ENCODE peak calls at places on chromosomes 1 and 21, in four cellular contexts. A, S, J and T are unnamed samples.

GRCh38 chr1:154954541-154954940 is 1.4 kb downstream of the PBXIP1 start:
- DNase-seq in S (no peak), A (no peak), J (no peak), T (no peak)

GRCh38 chr1:198333744-198334143 is 176.9 kb downstream of the NEK7 start:
- DNase-seq in J (no peak), S (no peak), A (peak), T (no peak)

GRCh38 chr1:115729765-115730164 is 38.7 kb downstream of the CASQ2 start:
- DNase-seq in A (no peak), S (no peak), J (peak), T (no peak)

GRCh38 chr1:145884675-145885074 is 991 bp downstream of the ANKRD35 start:
- DNase-seq in S (no peak), A (peak), J (no peak), T (no peak)

GRCh38 chr1:177355575-177355974 is 184.8 kb downstream of the BRINP2 start:
- DNase-seq in S (no peak), J (no peak), A (peak), T (no peak)

GRCh38 chr1:116909511-116910378 is at the start of gene PTGFRN:
- DNase-seq in J (no peak), S (no peak), A (peak), T (no peak)

GRCh38 chr1:12345350-12346217 is 115.8 kb downstream of the VPS13D start:
- DNase-seq in S (no peak), A (no peak), J (no peak), T (no peak)

GRCh38 chr1:55262822-55263221 is 47.7 kb upstream of the USP24 start:
- DNase-seq in J (no peak), A (peak), S (peak), T (no peak)

GRCh38 chr1:203146042-203146369 is 18.5 kb downstream of the ADORA1 start:
- DNase-seq in A (no peak), J (no peak), S (no peak), T (no peak)

GRCh38 chr1:223033658-223034057 is 109.4 kb downstream of the TLR5 start:
- DNase-seq in S (no peak), A (peak), J (no peak), T (no peak)

GRCh38 chr1:198560093-198560638 is 19.7 kb upstream of the ATP6V1G3 start:
- DNase-seq in S (no peak), J (no peak), A (peak), T (no peak)

GRCh38 chr21:45203983-45204382 is 83.7 kb downstream of the POFUT2 start:
- DNase-seq in S (no peak), J (no peak), A (no peak), T (no peak)

GRCh38 chr1:167904641-167905040 is 9.3 kb downstream of the ADCY10 start:
- DNase-seq in S (no peak), J (no peak), A (peak), T (no peak)

GRCh38 chr1:172997941-172998361 is 52.8 kb downstream of the TNFSF18 start:
- DNase-seq in A (peak), S (no peak), J (no peak), T (no peak)

GRCh38 chr1:183331095-183331742 is 87.0 kb downstream of the NMNAT2 start:
- DNase-seq in A (no peak), S (no peak), J (no peak), T (no peak)

GRCh38 chr1:117120774-117121588 is 568 bp downstream of the TRIM45 start:
- DNase-seq in A (peak), J (no peak), S (no peak), T (peak)

GRCh38 chr1:3472906-3473305 is 18.4 kb downstream of the ARHGEF16 start:
- DNase-seq in J (no peak), S (no peak), A (no peak), T (no peak)

GRCh38 chr1:248857749-248858095 is 1.2 kb downstream of the ZNF692 start:
- DNase-seq in J (no peak), S (no peak), A (no peak), T (no peak)

GRCh38 chr1:227945891-227946623 is 1.7 kb downstream of the WNT9A start:
- DNase-seq in S (peak), A (peak), J (no peak), T (peak)

GRCh38 chr21:35617491-35617890 is 442.8 kb downstream of the SETD4 start:
- DNase-seq in A (no peak), S (no peak), J (no peak), T (no peak)

GRCh38 chr1:68143633-68144032 is 88.7 kb downstream of the WLS start:
- DNase-seq in J (no peak), A (no peak), S (no peak), T (no peak)

DNA sequence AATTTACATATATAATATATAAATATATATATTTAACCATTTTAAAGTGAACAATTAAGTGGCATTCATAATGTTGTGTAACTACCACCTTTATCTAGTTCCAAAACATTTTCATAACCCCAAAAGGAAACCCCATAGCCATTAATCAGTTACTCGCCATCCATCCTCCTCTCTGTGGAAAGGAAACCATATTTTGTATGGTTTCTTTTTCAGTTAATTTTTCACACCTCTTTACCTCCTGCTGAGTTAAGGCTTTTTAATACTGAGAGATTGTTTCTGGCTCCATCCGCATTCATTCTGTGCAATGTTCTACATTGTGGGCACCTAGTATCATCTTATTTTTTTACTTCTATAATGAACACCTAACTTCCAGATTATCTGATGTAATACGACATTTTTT is 512.1 kb downstream of the LMO4 start:
- DNase-seq in A (no peak), S (no peak), J (no peak), T (no peak)
- TF ChIP-seq CTCF in A (no peak), S (no peak), J (no peak), T (no peak)

GRCh38 chr1:230222678-230223077 is 155.6 kb downstream of the GALNT2 start:
- DNase-seq in S (no peak), A (no peak), J (no peak), T (no peak)
- TF ChIP-seq CTCF in S (no peak), A (peak), J (peak), T (no peak)

GRCh38 chr21:19326581-19327319 is 923.2 kb upstream of the TMPRSS15 start:
- DNase-seq in A (no peak), J (no peak), S (no peak), T (no peak)

GRCh38 chr21:19321688-19322087 is 918.1 kb upstream of the TMPRSS15 start:
- DNase-seq in S (no peak), A (no peak), J (no peak), T (no peak)

DNA sequence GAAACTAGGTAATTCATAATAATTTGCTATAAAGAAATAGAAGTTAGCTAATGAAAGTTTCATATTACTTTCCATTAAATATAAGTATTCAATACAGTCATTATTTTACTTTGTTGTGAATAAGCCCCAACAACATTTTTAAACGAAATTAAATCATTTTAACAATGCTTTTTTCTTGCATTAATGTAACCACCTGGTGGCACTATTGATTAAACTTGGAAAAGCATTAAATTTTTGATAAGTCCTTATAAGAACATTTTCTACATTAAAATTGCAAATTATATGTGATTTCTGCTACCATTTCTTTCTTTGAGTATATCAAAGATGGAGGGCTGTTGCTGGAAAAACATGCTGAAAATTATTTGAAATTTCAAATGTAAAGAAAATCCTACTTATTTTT is 918.8 kb upstream of the TMPRSS15 start:
- DNase-seq in S (no peak), J (no peak), A (no peak), T (no peak)
- TF ChIP-seq CTCF in S (peak), J (no peak), A (no peak), T (no peak)

GRCh38 chr1:64965239-64966157 is 851 bp downstream of the JAK1 start:
- DNase-seq in A (peak), J (no peak), S (no peak), T (peak)
- TF ChIP-seq CTCF in A (no peak), J (no peak), S (no peak), T (no peak)

GRCh38 chr1:178376008-178376407 is 120.8 kb downstream of the CLEC20A start:
- DNase-seq in J (no peak), S (no peak), A (no peak), T (no peak)

GRCh38 chr1:178374016-178374415 is 122.7 kb downstream of the CLEC20A start:
- DNase-seq in A (no peak), S (no peak), J (no peak), T (no peak)

GRCh38 chr1:178382372-178382771 is 114.4 kb downstream of the CLEC20A start:
- DNase-seq in A (peak), J (no peak), S (no peak), T (no peak)

GRCh38 chr1:178385662-178386061 is 111.1 kb downstream of the CLEC20A start:
- DNase-seq in S (no peak), A (no peak), J (no peak), T (no peak)

DNA sequence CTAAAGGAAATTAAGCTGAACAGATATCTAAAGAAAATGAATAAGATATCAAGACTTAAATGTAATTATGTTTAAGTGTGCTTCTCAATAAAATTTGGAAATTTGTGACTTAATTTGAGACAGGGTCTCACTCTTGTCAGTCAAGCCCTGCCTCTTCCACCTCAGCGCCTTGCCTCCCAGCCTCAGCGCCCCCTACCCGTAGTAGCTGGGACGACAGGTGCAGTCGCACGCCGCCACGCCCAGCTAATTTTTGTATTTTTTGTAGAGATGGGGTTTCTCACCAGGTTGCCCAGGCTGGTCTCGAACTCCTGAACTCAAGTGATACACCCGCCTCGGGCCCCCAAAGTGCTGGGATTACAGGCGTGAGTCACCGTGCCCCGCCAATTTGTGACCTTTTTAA is 117.0 kb downstream of the CLEC20A start:
- DNase-seq in J (no peak), S (no peak), A (no peak), T (no peak)
- TF ChIP-seq CTCF in J (peak), S (no peak), A (peak), T (no peak)